ENCODE peak calls at places on chromosome 14, in seven cellular contexts. D is neuronal stem cell, P is mesendoderm, O is H9, V is mesenchymal stem cell, W is H1, G is trophoblast cell. I is an unnamed sample.

GRCh38 chr14:90970167-90970600 is 90.3 kb downstream of the RPS6KA5 start:
- DNase-seq in P (no peak), O (no peak), V (peak; percentile 35), W (no peak), G (peak; percentile 74), D (no peak), I (peak; percentile 12)

GRCh38 chr14:42130809-42131208 is 524.1 kb downstream of the LRFN5 start:
- DNase-seq in G (peak; percentile 75), O (no peak), V (no peak), P (no peak), D (no peak), W (no peak), I (no peak)

GRCh38 chr14:43795600-43796228 is 711.4 kb downstream of the FSCB start:
- DNase-seq in O (no peak), D (no peak), P (peak; percentile 39), V (peak; percentile 52), G (no peak), W (no peak), I (peak; percentile 0)

GRCh38 chr14:36014236-36014635 is 162.3 kb downstream of the PTCSC3 start:
- DNase-seq in W (no peak), D (no peak), P (no peak), G (no peak), V (no peak), O (no peak), I (no peak)

GRCh38 chr14:88798161-88798560 is 5.4 kb upstream of the EML5 start:
- DNase-seq in D (no peak), V (no peak), W (no peak), O (no peak), G (no peak), P (no peak), I (no peak)

GRCh38 chr14:91501951-91502930 is 7.9 kb downstream of the PPP4R3A start:
- DNase-seq in V (no peak), W (no peak), G (peak; percentile 87), P (no peak), O (no peak), D (no peak), I (no peak)

GRCh38 chr14:102655154-102655553 is 62.7 kb downstream of the RCOR1 start:
- DNase-seq in W (no peak), P (peak; percentile 72), O (no peak), V (peak; percentile 37), G (peak; percentile 91), D (no peak), I (peak; percentile 57)

GRCh38 chr14:65301862-65302539 is 110.5 kb upstream of the FUT8 start:
- DNase-seq in D (no peak), O (no peak), V (no peak), G (no peak), W (no peak), P (peak; percentile 71), I (no peak)

GRCh38 chr14:51653855-51654548 is 2.3 kb downstream of the FRMD6 start:
- DNase-seq in W (no peak), D (no peak), O (no peak), P (no peak), V (no peak), G (no peak), I (peak; percentile 31)

GRCh38 chr14:47442206-47442605 is 233.2 kb downstream of the MDGA2 start:
- DNase-seq in W (peak; percentile 59), P (peak; percentile 93), G (peak; percentile 13), D (peak; percentile 21), O (peak; percentile 80), V (peak; percentile 89), I (no peak)

GRCh38 chr14:53808042-53808441 is 148.6 kb downstream of the BMP4 start:
- DNase-seq in G (no peak), O (no peak), P (no peak), V (no peak), D (no peak), W (no peak), I (no peak)

GRCh38 chr14:33556382-33557121 is 394.3 kb downstream of the EGLN3 start:
- DNase-seq in D (no peak), O (no peak), G (peak; percentile 92), W (no peak), P (no peak), V (peak; percentile 30), I (no peak)

GRCh38 chr14:36550899-36551298 is 30.9 kb upstream of the NKX2-1 start:
- DNase-seq in P (no peak), O (no peak), W (no peak), D (no peak), G (no peak), V (no peak), I (no peak)

GRCh38 chr14:87018294-87018693 is 974.7 kb downstream of the GALC start:
- DNase-seq in G (no peak), W (no peak), D (no peak), O (no peak), P (peak; percentile 5), V (no peak), I (peak; percentile 4)

GRCh38 chr14:72902802-72903530 is 9.1 kb upstream of the DPF3 start:
- DNase-seq in G (no peak), P (no peak), D (no peak), O (no peak), V (no peak), W (no peak), I (no peak)

GRCh38 chr14:69318241-69318640 is 58.3 kb downstream of the GALNT16 start:
- DNase-seq in P (no peak), D (no peak), W (no peak), V (peak; percentile 40), O (peak; percentile 28), G (no peak), I (peak; percentile 26)

GRCh38 chr14:96965885-96966595 is 168.9 kb downstream of the VRK1 start:
- DNase-seq in D (no peak), P (peak; percentile 62), G (no peak), W (no peak), V (no peak), O (no peak), I (no peak)

GRCh38 chr14:70640938-70641547 is 673 bp upstream of the TTC9 start:
- DNase-seq in W (no peak), P (peak; percentile 68), V (peak; percentile 81), D (peak; percentile 24), G (peak; percentile 64), O (peak; percentile 52), I (peak; percentile 58)

GRCh38 chr14:96091941-96092411 is 52.8 kb downstream of the C14orf132 start:
- DNase-seq in G (peak; percentile 69), P (no peak), D (no peak), O (no peak), W (no peak), V (no peak), I (no peak)

GRCh38 chr14:23094666-23095195 is at the start of gene ACIN1:
- DNase-seq in G (peak; percentile 77), D (peak; percentile 89), P (peak; percentile 97), V (peak; percentile 93), W (no peak), O (no peak), I (peak; percentile 86)

GRCh38 chr14:100591453-100592371 is 4.5 kb upstream of the BEGAIN start:
- DNase-seq in W (no peak), V (no peak), D (no peak), G (no peak), O (no peak), P (no peak), I (no peak)

GRCh38 chr14:39617537-39617936 is 185.3 kb upstream of the FBXO33 start:
- DNase-seq in V (no peak), W (no peak), D (no peak), O (no peak), G (no peak), P (no peak), I (no peak)

GRCh38 chr14:95196268-95196667 is 38.9 kb upstream of the DICER1 start:
- DNase-seq in P (peak; percentile 70), D (no peak), W (no peak), G (peak; percentile 45), O (no peak), V (no peak), I (no peak)

GRCh38 chr14:38254565-38255407 is 1.1 kb downstream of the CLEC14A start:
- DNase-seq in W (peak; percentile 19), D (no peak), G (no peak), V (no peak), P (peak; percentile 67), O (no peak), I (no peak)

GRCh38 chr14:91418387-91419043 is 895 bp upstream of the CCDC88C start:
- DNase-seq in D (peak; percentile 57), O (peak; percentile 83), G (peak; percentile 95), V (peak; percentile 59), W (peak; percentile 39), P (peak; percentile 93), I (peak; percentile 17)

DNA sequence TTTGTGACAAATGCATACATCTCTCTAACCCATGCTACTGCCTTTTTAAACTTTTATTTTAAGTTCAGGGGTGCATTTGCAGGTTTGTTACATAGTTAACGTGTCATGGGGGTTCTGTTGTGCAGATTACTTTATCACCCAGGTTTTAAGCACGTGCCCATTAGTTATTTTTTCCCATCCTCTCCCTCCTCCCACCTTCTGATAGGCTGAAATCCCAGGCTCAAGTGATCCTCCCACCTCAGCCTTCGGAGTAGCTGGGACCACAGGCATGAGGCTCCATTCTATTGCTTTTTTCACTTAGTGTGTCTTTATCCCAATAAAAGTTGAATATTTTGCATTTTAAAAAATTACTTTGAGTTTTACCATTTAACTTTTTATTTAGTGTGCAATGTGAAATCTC is 68.9 kb downstream of the BAZ1A start:
- DNase-seq in P (no peak), G (no peak), O (no peak), D (no peak), W (no peak), V (no peak), I (no peak)
- H3K18ac ChIP-seq in P (no peak overlapping the region), G (no peak overlapping the region), O (no peak overlapping the region), D (no peak overlapping the region), W (no peak overlapping the region), V (no peak overlapping the region), I (no peak overlapping the region)

GRCh38 chr14:29370024-29370423 is 557.6 kb downstream of the PRKD1 start:
- DNase-seq in O (no peak), V (no peak), D (no peak), W (no peak), G (no peak), P (no peak), I (no peak)
- H3K18ac ChIP-seq in O (no peak overlapping the region), V (no peak overlapping the region), D (no peak overlapping the region), W (no peak overlapping the region), G (no peak overlapping the region), P (no peak overlapping the region), I (no peak overlapping the region)

DNA sequence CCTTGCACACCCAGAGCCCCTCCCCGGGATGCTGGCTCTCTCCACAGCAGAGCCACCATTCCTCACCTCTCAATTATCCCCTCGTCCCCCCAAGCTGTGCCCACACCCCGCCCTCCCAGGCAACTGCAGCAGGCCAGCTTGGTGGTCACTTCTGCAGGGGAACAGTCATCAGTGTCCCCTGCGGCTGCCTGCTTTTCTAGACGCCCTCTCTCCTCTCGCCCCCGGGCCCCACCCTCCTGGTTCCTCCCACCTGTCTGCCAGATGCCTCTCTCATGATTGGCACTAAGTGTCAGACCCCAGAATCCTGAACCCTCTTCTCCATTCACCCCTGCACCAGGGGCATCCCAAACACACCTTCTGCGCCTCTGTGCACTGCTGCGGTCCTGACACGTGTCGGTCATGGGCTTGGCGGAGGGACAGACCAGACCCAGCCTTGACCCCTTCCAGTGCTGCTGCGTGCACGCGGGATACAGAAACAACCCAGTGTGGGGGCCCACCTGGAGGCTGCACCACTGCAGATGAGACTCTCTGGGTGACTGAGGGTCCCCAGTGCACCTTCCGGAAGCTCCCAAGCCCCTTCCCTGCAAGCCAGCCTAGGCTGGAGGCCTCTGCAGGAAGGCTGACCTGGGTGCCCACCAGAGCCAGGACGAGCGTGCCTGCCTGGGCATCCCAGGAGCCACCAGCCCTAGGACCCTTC is 99.5 kb downstream of the SETD3 start:
- DNase-seq in O (no peak), D (no peak), W (no peak), G (no peak), V (no peak), P (no peak), I (no peak)
- H3K18ac ChIP-seq in O (no peak overlapping the region), D (no peak overlapping the region), W (no peak overlapping the region), G (no peak overlapping the region), V (no peak overlapping the region), P (no peak overlapping the region), I (no peak overlapping the region)

GRCh38 chr14:93736378-93737014 is 51.8 kb downstream of the PRIMA1 start:
- DNase-seq in V (no peak), W (no peak), D (no peak), P (peak; percentile 21), G (peak; percentile 18), O (peak; percentile 52), I (no peak)
- H3K18ac ChIP-seq in V (no peak overlapping the region), W (no peak overlapping the region), D (no peak overlapping the region), P (no peak overlapping the region), G (no peak overlapping the region), O (no peak overlapping the region), I (no peak overlapping the region)

I was measured in IMR-90.